ENCODE peak calls at places on chromosomes 11 and 22, in four cellular contexts. One of them, this sample, is unnamed.

GRCh38 chr11:115334932-115335788 is 169.1 kb downstream of the CADM1 start:
- DNase-seq in GM12878: no peak
- DNase-seq in WTC11: no peak
- DNase-seq in K562: peak; percentile 17
- DNase-seq in this sample: peak; percentile 19

GRCh38 chr11:124071622-124071948 is 30.5 kb upstream of the OR10G7 start:
- DNase-seq in GM12878: no peak
- DNase-seq in WTC11: no peak
- DNase-seq in K562: no peak
- DNase-seq in this sample: no peak

GRCh38 chr11:112307617-112308016 is 47.0 kb upstream of the PLET1 start:
- DNase-seq in K562: no peak
- DNase-seq in WTC11: no peak
- DNase-seq in GM12878: no peak
- DNase-seq in this sample: no peak

GRCh38 chr11:5596611-5597201 is at the start of gene TRIM6:
- DNase-seq in GM12878: no peak
- DNase-seq in WTC11: peak; percentile 66
- DNase-seq in K562: peak; percentile 65
- DNase-seq in this sample: no peak

GRCh38 chr11:99973993-99974392 is 713.1 kb upstream of the ARHGAP42 start:
- DNase-seq in K562: no peak
- DNase-seq in WTC11: no peak
- DNase-seq in GM12878: no peak
- DNase-seq in this sample: no peak

GRCh38 chr22:28246392-28246791 is 327.3 kb upstream of the PITPNB start:
- DNase-seq in GM12878: no peak
- DNase-seq in K562: no peak
- DNase-seq in WTC11: no peak
- DNase-seq in this sample: no peak

GRCh38 chr11:13367115-13367514 is 89.5 kb downstream of the BMAL1 start:
- DNase-seq in GM12878: no peak
- DNase-seq in K562: no peak
- DNase-seq in WTC11: no peak
- DNase-seq in this sample: no peak

GRCh38 chr11:36231300-36231699 is 57.9 kb downstream of the COMMD9 start:
- DNase-seq in GM12878: no peak
- DNase-seq in WTC11: no peak
- DNase-seq in K562: no peak
- DNase-seq in this sample: no peak

GRCh38 chr11:45929486-45930030 is 7.1 kb downstream of the LARGE2 start:
- DNase-seq in GM12878: no peak
- DNase-seq in WTC11: no peak
- DNase-seq in K562: no peak
- DNase-seq in this sample: no peak

GRCh38 chr11:35918716-35919115 is 25.1 kb upstream of the LDLRAD3 start:
- DNase-seq in K562: no peak
- DNase-seq in GM12878: no peak
- DNase-seq in WTC11: no peak
- DNase-seq in this sample: no peak

GRCh38 chr11:44633641-44634040 is 68.2 kb downstream of the CD82 start:
- DNase-seq in WTC11: no peak
- DNase-seq in K562: no peak
- DNase-seq in GM12878: no peak
- DNase-seq in this sample: no peak

GRCh38 chr11:64139045-64139444 is 26.9 kb downstream of the MACROD1 start:
- DNase-seq in GM12878: no peak
- DNase-seq in WTC11: no peak
- DNase-seq in K562: no peak
- DNase-seq in this sample: no peak

GRCh38 chr11:126601136-126601535 is 245.7 kb downstream of the ST3GAL4 start:
- DNase-seq in WTC11: no peak
- DNase-seq in K562: no peak
- DNase-seq in GM12878: no peak
- DNase-seq in this sample: no peak

GRCh38 chr11:111603633-111604130 is 1.4 kb downstream of the SIK2 start:
- DNase-seq in GM12878: no peak
- DNase-seq in WTC11: no peak
- DNase-seq in K562: no peak
- DNase-seq in this sample: no peak

GRCh38 chr11:121282886-121283502 is 9.6 kb upstream of the SC5D start:
- DNase-seq in GM12878: no peak
- DNase-seq in WTC11: no peak
- DNase-seq in K562: no peak
- DNase-seq in this sample: no peak

GRCh38 chr11:92225206-92225562 is 566 bp downstream of the FAT3 start:
- DNase-seq in GM12878: no peak
- DNase-seq in K562: no peak
- DNase-seq in WTC11: no peak
- DNase-seq in this sample: no peak

GRCh38 chr11:45777127-45777969 is 27.6 kb upstream of the SLC35C1 start:
- DNase-seq in GM12878: no peak
- DNase-seq in WTC11: no peak
- DNase-seq in K562: no peak
- DNase-seq in this sample: no peak

GRCh38 chr11:126808851-126809250 is 191.7 kb downstream of the KIRREL3 start:
- DNase-seq in WTC11: no peak
- DNase-seq in K562: no peak
- DNase-seq in GM12878: no peak
- DNase-seq in this sample: no peak

GRCh38 chr11:108672113-108672512 is 7.2 kb downstream of the DDX10 start:
- DNase-seq in WTC11: no peak
- DNase-seq in K562: no peak
- DNase-seq in GM12878: no peak
- DNase-seq in this sample: no peak

GRCh38 chr11:75204685-75205667 is 35.6 kb upstream of the TPBGL start:
- DNase-seq in K562: peak; percentile 90
- DNase-seq in GM12878: peak; percentile 8
- DNase-seq in WTC11: peak; percentile 94
- DNase-seq in this sample: peak; percentile 89

DNA sequence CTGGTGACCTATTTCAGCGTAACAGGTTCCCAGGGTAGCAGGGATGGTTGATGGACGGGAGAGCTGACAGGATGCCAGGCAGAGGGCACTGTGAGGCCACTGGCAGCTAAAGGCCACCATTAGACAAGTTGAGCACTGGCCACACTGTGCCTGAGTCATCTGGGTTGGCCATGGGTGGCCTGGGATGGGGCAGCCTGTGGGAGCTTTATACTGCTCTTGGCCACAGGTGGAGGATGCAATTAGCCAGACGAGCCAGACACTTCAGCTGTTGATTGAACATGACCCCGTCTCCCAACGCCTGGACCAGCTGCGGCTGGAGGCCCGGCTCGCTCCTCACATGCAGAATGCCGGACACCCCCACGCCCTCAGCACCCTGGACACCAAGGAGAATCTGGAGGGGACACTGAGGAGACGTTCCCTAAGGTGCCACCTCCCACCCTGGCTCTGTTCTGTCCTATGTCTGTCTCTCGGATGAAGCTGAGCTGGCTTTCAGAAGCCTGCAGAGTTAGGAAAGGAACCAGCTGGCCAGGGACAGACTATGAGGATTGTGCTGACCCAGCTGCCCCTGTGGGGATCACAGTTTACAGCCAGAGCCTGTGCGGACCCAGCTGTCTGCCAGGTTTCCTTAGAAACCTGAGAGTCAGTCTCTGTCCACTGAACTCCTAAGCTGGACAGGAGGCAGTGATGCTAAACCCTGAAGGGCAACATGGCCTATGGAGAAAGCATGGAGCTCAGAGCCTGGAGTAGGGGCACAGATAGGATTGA is 29.7 kb downstream of the PIK3IP1 start:
- DNase-seq in GM12878: no peak
- DNase-seq in K562: no peak
- DNase-seq in WTC11: no peak
- DNase-seq in this sample: no peak
- TF ChIP-seq CREM in GM12878: no peak
- TF ChIP-seq CREM in K562: no peak
- TF ChIP-seq CREM in WTC11: no peak
- TF ChIP-seq CREM in this sample: no peak

GRCh38 chr11:125591659-125592304 is 870 bp upstream of the STT3A start:
- DNase-seq in K562: peak; percentile 42
- DNase-seq in WTC11: peak; percentile 44
- DNase-seq in GM12878: no peak
- DNase-seq in this sample: peak; percentile 10
- TF ChIP-seq CREM in K562: no peak
- TF ChIP-seq CREM in WTC11: no peak
- TF ChIP-seq CREM in GM12878: no peak
- TF ChIP-seq CREM in this sample: no peak

GRCh38 chr11:27081056-27081455 is 40.4 kb downstream of the BBOX1 start:
- DNase-seq in WTC11: no peak
- DNase-seq in GM12878: no peak
- DNase-seq in K562: no peak
- DNase-seq in this sample: no peak

GRCh38 chr11:27075655-27076054 is 35.0 kb downstream of the BBOX1 start:
- DNase-seq in GM12878: no peak
- DNase-seq in WTC11: no peak
- DNase-seq in K562: no peak
- DNase-seq in this sample: no peak

GRCh38 chr11:27076121-27076589 is 35.5 kb downstream of the BBOX1 start:
- DNase-seq in K562: no peak
- DNase-seq in WTC11: no peak
- DNase-seq in GM12878: no peak
- DNase-seq in this sample: no peak

GRCh38 chr11:27075192-27075591 is 34.6 kb downstream of the BBOX1 start:
- DNase-seq in GM12878: no peak
- DNase-seq in K562: no peak
- DNase-seq in WTC11: no peak
- DNase-seq in this sample: no peak
- TF ChIP-seq CREM in GM12878: no peak
- TF ChIP-seq CREM in K562: no peak
- TF ChIP-seq CREM in WTC11: no peak
- TF ChIP-seq CREM in this sample: no peak

GRCh38 chr22:17230239-17230638 is 11.0 kb upstream of the ADA2 start:
- DNase-seq in K562: no peak
- DNase-seq in WTC11: no peak
- DNase-seq in GM12878: no peak
- DNase-seq in this sample: no peak
- TF ChIP-seq CREM in K562: no peak
- TF ChIP-seq CREM in WTC11: no peak
- TF ChIP-seq CREM in GM12878: no peak
- TF ChIP-seq CREM in this sample: no peak

GRCh38 chr11:128496249-128496648 is 91.1 kb downstream of the ETS1 start:
- DNase-seq in K562: no peak
- DNase-seq in WTC11: no peak
- DNase-seq in GM12878: no peak
- DNase-seq in this sample: no peak
- TF ChIP-seq CREM in K562: no peak
- TF ChIP-seq CREM in WTC11: no peak
- TF ChIP-seq CREM in GM12878: no peak
- TF ChIP-seq CREM in this sample: no peak

This sample was measured in HepG2.